ENCODE peak calls at places on chromosomes 4 and X, in seven cellular contexts. O is transverse colon, W is mucosa of descending colon, Q is tibial artery, J is stomach, F is natural killer cell, Z is kidney. L is an unnamed sample.

GRCh38 chr4:54400802-54401201 is 171.7 kb downstream of the PDGFRA start:
- DNase-seq in J (no peak), Q (no peak), W (no peak), O (no peak), Z (no peak), F (no peak), L (no peak)

GRCh38 chrX:45598841-45599240 is 398.2 kb upstream of the DIPK2B start:
- DNase-seq in O (no peak), Q (no peak), F (no peak), J (no peak), Z (no peak), W (no peak), L (no peak)

GRCh38 chr4:44145868-44146267 is 302.7 kb downstream of the KCTD8 start:
- DNase-seq in Z (no peak), W (no peak), F (no peak), Q (no peak), J (no peak), O (no peak), L (no peak)

GRCh38 chr4:10140866-10141759 is 24.5 kb upstream of the WDR1 start:
- DNase-seq in O (no peak), Z (no peak), J (no peak), W (no peak), Q (no peak), F (no peak), L (no peak)

GRCh38 chr4:165873298-165874071 is 448 bp downstream of the TLL1 start:
- DNase-seq in F (no peak), Q (no peak), Z (peak), W (no peak), J (peak), O (no peak), L (peak)

GRCh38 chr4:182205293-182205692 is 37.9 kb upstream of the TENM3 start:
- DNase-seq in J (no peak), Z (no peak), O (no peak), Q (no peak), F (no peak), W (no peak), L (no peak)

GRCh38 chrX:129781134-129782014 is 1.6 kb downstream of the SASH3 start:
- DNase-seq in F (peak), W (peak), Z (peak), Q (peak), J (peak), O (peak), L (peak)

GRCh38 chrX:40866878-40867277 is 131.5 kb upstream of the MED14 start:
- DNase-seq in Z (no peak), Q (no peak), W (no peak), J (no peak), F (no peak), O (no peak), L (no peak)

GRCh38 chrX:16788477-16788876 is 2.2 kb downstream of the TXLNG start:
- DNase-seq in Z (no peak), Q (peak), J (no peak), W (no peak), F (no peak), O (no peak), L (no peak)

GRCh38 chr4:26131711-26132110 is 189.1 kb upstream of the RBPJ start:
- DNase-seq in F (peak), Q (no peak), O (no peak), W (no peak), J (no peak), Z (no peak), L (no peak)

GRCh38 chr4:119692001-119692400 is 63.4 kb upstream of the PDE5A start:
- DNase-seq in Z (no peak), F (no peak), O (no peak), Q (peak), J (no peak), W (no peak), L (no peak)

GRCh38 chrX:53257670-53258423 is 23.5 kb downstream of the IQSEC2 start:
- DNase-seq in J (no peak), Q (no peak), Z (no peak), O (no peak), F (no peak), W (no peak), L (no peak)

GRCh38 chr4:9942139-9942538 is 79.2 kb downstream of the SLC2A9 start:
- DNase-seq in F (no peak), O (no peak), W (no peak), Q (no peak), Z (no peak), J (no peak), L (no peak)

GRCh38 chr4:182427530-182427929 is 184.3 kb downstream of the TENM3 start:
- DNase-seq in O (no peak), W (no peak), F (no peak), Z (no peak), J (no peak), Q (no peak), L (no peak)

GRCh38 chr4:152806492-152807125 is 26.9 kb downstream of the ARFIP1 start:
- DNase-seq in Q (no peak), O (no peak), F (no peak), W (no peak), Z (no peak), J (no peak), L (no peak)

GRCh38 chrX:40244980-40245379 is 147.2 kb upstream of the BCOR start:
- DNase-seq in J (no peak), Z (no peak), Q (no peak), W (no peak), O (no peak), F (no peak), L (no peak)

DNA sequence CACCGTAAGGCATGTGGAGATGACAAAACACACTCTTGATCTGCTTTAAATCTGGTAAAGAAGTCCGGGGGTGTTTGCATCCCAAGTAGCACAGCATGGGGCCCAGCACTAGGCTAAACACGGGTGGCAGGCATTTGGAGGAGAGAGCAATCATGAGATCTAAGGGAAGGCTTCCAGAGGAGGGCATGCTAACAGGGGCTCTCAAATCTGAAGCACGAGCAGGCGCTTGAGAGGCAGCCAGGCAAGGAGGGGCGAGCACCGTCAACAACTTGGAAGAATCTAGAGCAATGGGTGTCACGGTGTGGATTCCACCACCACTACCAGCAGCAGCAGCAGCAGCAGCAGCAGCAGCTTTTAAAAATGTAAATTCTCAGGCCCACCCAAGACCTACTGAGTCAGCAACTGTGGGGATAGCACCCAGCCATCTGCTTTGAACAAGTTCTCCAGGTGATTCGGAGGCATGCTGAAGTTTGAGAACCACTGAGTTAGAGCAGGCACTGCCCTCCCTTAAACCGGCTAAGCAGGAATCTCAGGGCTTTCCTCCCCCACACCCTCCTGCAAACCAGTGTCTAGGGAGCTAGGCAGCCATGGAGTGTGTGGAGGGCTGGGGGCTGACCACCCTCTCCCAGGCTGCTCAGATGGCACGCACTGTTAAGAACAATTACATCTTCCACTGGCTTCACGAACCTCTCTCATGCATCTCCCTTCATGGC is 70.2 kb upstream of the MAP3K15 start:
- DNase-seq in F (no peak), W (no peak), Z (no peak), Q (no peak), J (no peak), O (no peak), L (no peak)
- TF ChIP-seq CTCF in F (no peak), W (no peak), Z (no peak), Q (no peak), J (no peak), O (no peak), L (no peak)

GRCh38 chr4:94933799-94934198 is 176.0 kb downstream of the BMPR1B start:
- DNase-seq in J (no peak), F (no peak), Z (no peak), W (no peak), Q (no peak), O (no peak), L (no peak)
- TF ChIP-seq CTCF in J (no peak), F (no peak), Z (no peak), W (no peak), Q (no peak), O (no peak), L (no peak)

GRCh38 chr4:7985072-7985471 is 45.4 kb upstream of the AFAP1 start:
- DNase-seq in Q (no peak), F (no peak), W (no peak), Z (no peak), O (no peak), J (no peak), L (no peak)
- TF ChIP-seq CTCF in Q (no peak), F (no peak), W (no peak), Z (no peak), O (no peak), J (no peak), L (no peak)

DNA sequence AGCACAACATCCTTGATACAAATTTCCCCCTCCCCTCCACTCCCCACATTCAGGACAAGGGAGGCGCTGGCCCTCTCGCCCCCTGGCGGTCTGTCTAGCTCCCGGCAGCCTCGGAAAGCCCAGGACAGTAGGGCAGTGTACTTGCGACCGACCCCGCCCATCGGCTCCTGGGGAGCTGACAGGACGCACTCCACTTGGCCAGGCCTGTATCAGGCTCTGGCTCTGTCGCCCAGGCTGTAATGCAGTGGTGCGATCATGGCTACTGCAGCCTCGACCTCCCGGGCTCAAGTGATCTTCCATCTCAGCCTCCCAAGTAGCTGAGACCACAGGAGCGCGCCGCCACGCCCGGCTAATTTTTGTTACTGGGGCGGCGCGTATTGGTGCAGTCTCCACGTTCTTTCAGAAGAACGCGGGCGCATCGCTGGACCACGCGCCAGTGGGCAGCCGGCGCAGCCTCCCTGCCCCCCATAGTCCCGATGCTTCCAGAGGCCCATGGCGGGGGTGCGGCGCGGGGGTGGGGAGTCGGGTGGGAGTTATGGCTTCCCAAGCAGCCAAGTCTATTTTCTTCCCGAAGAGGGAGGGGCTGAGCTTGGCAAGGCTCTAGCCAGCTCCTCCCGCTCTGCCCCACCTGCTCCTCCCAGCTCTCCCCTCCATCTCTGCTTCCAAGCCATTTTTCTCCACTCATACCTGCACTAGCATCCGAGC is 7.8 kb upstream of the AKAP14 start:
- DNase-seq in F (peak), O (peak), Q (peak), W (peak), Z (peak), J (peak), L (peak)
- TF ChIP-seq CTCF in F (peak), O (peak), Q (peak), W (peak), Z (peak), J (peak), L (peak)

GRCh38 chr4:71110499-71110898 is 117.0 kb downstream of the DCK start:
- DNase-seq in F (no peak), Q (no peak), O (no peak), J (no peak), W (no peak), Z (no peak), L (no peak)

GRCh38 chr4:71107732-71108131 is 114.3 kb downstream of the DCK start:
- DNase-seq in W (no peak), Z (no peak), J (no peak), O (no peak), Q (no peak), F (no peak), L (no peak)

GRCh38 chr4:71113294-71113693 is 119.8 kb downstream of the DCK start:
- DNase-seq in W (peak), Q (no peak), Z (no peak), J (no peak), O (peak), F (no peak), L (no peak)
- TF ChIP-seq CTCF in W (no peak), Q (no peak), Z (no peak), J (peak), O (peak), F (no peak), L (no peak)

L was measured in chondrocyte.